ENCODE peak calls at places on chromosomes 7 and 10, in nine cellular contexts. J, U, E, F, D, G, Z, C and T are unnamed samples.

GRCh38 chr10:127694580-127695193 is 42.3 kb upstream of the FOXI2 start:
- DNase-seq in U (no peak), J (no peak), F (no peak), E (peak), G (peak), Z (no peak), C (peak), D (peak), T (peak)

GRCh38 chr10:91772869-91773268 is 25.4 kb upstream of the TNKS2 start:
- DNase-seq in G (no peak), D (no peak), U (no peak), E (no peak), F (no peak), Z (no peak), C (no peak), J (no peak), T (no peak)

GRCh38 chr7:73954181-73954580 is 73.8 kb upstream of the ELN start:
- DNase-seq in D (no peak), F (no peak), U (no peak), C (no peak), Z (no peak), J (peak), G (no peak), E (no peak), T (no peak)

GRCh38 chr7:48876087-48876486 is 48.3 kb upstream of the CDC14C start:
- DNase-seq in Z (no peak), F (no peak), C (no peak), G (no peak), D (no peak), E (no peak), U (no peak), J (no peak), T (no peak)

GRCh38 chr7:149854611-149855367 is 16.6 kb downstream of the ZNF862 start:
- DNase-seq in J (peak), D (no peak), G (no peak), F (peak), C (no peak), Z (peak), U (peak), E (peak), T (no peak)

GRCh38 chr7:37048674-37049073 is 324.4 kb upstream of the AOAH start:
- DNase-seq in U (no peak), D (no peak), J (no peak), F (no peak), G (no peak), Z (no peak), C (no peak), E (no peak), T (no peak)

GRCh38 chr10:24385776-24386175 is 176.8 kb downstream of the KIAA1217 start:
- DNase-seq in J (no peak), F (no peak), C (no peak), D (no peak), U (no peak), E (no peak), G (peak), Z (no peak), T (no peak)

GRCh38 chr10:114174462-114175190 is 623 bp upstream of the CCDC186 start:
- DNase-seq in F (no peak), Z (no peak), U (no peak), D (no peak), J (peak), E (peak), G (peak), C (no peak), T (peak)

GRCh38 chr7:113582471-113582870 is 336.3 kb downstream of the PPP1R3A start:
- DNase-seq in F (no peak), G (no peak), D (no peak), C (no peak), Z (no peak), J (no peak), E (no peak), U (no peak), T (no peak)

GRCh38 chr7:68691261-68692216 is 906.7 kb upstream of the AUTS2 start:
- DNase-seq in F (peak), C (no peak), U (no peak), G (no peak), Z (no peak), E (no peak), J (no peak), D (no peak), T (no peak)

GRCh38 chr7:96308253-96308949 is 13.5 kb downstream of the SLC25A13 start:
- DNase-seq in C (no peak), Z (no peak), E (no peak), G (no peak), D (no peak), F (no peak), U (no peak), J (no peak), T (no peak)